ENCODE peak calls at places on chromosomes 4 and X, in ten cellular contexts. R is stomach, Y is HCT116, D is prostate gland, I is endothelial cell of umbilical vein, Z is GM12892, O is H1, P is suprapubic skin, G is SK-N-SH, N is HepG2. F is an unnamed sample.
A peak's percentile ranks its signal among the peaks of the same experiment; 100 is the strongest.

GRCh38 chr4:19961092-19961491 is 290.6 kb upstream of the SLIT2 start:
- DNase-seq in O (no peak), D (no peak), G (no peak), Y (no peak), N (no peak), R (no peak), Z (no peak), I (no peak), P (no peak), F (no peak)

GRCh38 chr4:72567821-72568620 is 1.0 kb downstream of the ADAMTS3 start:
- DNase-seq in O (peak; percentile 82), R (peak; percentile 40), P (peak; percentile 85), N (peak; percentile 3), I (peak; percentile 54), Z (peak; percentile 13), Y (no peak), G (peak; percentile 69), D (peak; percentile 69), F (peak; percentile 72)

GRCh38 chrX:10015711-10016515 is 48.8 kb downstream of the CLDN34 start:
- DNase-seq in R (no peak), I (peak; percentile 29), Y (no peak), O (no peak), Z (no peak), P (peak; percentile 77), G (peak; percentile 73), N (no peak), D (peak; percentile 8), F (no peak)

GRCh38 chr4:155675709-155676429 is 9.2 kb downstream of the GUCY1A1 start:
- DNase-seq in Y (no peak), I (no peak), P (no peak), D (peak; percentile 36), G (no peak), N (no peak), R (no peak), Z (no peak), O (no peak), F (no peak)

GRCh38 chr4:145755802-145756201 is 75.9 kb downstream of the C4orf51 start:
- DNase-seq in N (no peak), Y (no peak), O (no peak), D (no peak), G (no peak), R (no peak), P (no peak), I (no peak), Z (no peak), F (no peak)

GRCh38 chr4:22338806-22339205 is 177.1 kb downstream of the ADGRA3 start:
- DNase-seq in P (no peak), Z (no peak), Y (no peak), G (no peak), N (no peak), R (peak; percentile 40), I (no peak), D (no peak), O (no peak), F (no peak)

GRCh38 chr4:68175562-68176155 is 46.0 kb upstream of the TMPRSS11F start:
- DNase-seq in Y (peak; percentile 54), O (no peak), Z (no peak), I (peak; percentile 67), P (no peak), G (peak; percentile 49), R (no peak), D (peak; percentile 41), N (peak; percentile 44), F (peak; percentile 74)

GRCh38 chr4:140117946-140118345 is 36.0 kb downstream of the MAML3 start:
- DNase-seq in D (no peak), R (no peak), Z (no peak), G (no peak), P (no peak), O (no peak), Y (no peak), N (no peak), I (no peak), F (no peak)

GRCh38 chr4:100421356-100421978 is 96.4 kb downstream of the EMCN start:
- DNase-seq in R (no peak), Z (no peak), P (no peak), Y (peak; percentile 51), N (peak; percentile 7), I (peak; percentile 73), O (no peak), G (peak; percentile 11), D (no peak), F (no peak)

GRCh38 chr4:168541608-168541953 is 44.7 kb downstream of the PALLD start:
- DNase-seq in D (no peak), R (no peak), G (no peak), Y (peak; percentile 76), O (no peak), N (no peak), P (no peak), Z (no peak), I (no peak), F (no peak)

GRCh38 chrX:39688576-39689373 is 409.0 kb downstream of the BCOR start:
- DNase-seq in R (peak; percentile 75), P (no peak), G (peak; percentile 89), O (no peak), Y (no peak), N (peak; percentile 1), D (peak; percentile 22), I (peak; percentile 18), Z (peak; percentile 36), F (peak; percentile 81)

GRCh38 chrX:71181558-71181909 is 36.9 kb downstream of the NLGN3 start:
- DNase-seq in Z (no peak), P (no peak), Y (no peak), D (no peak), O (no peak), N (no peak), R (no peak), G (peak; percentile 41), I (no peak), F (peak; percentile 40)

GRCh38 chrX:71184803-71185495 is 38.1 kb upstream of the GJB1 start:
- DNase-seq in N (no peak), D (peak; percentile 13), P (no peak), Z (no peak), I (no peak), R (no peak), G (no peak), O (no peak), Y (no peak), F (no peak)

GRCh38 chrX:71184092-71184491 is 38.9 kb upstream of the GJB1 start:
- DNase-seq in G (no peak), Y (no peak), Z (no peak), N (peak; percentile 71), P (no peak), D (no peak), I (no peak), R (no peak), O (no peak), F (no peak)

GRCh38 chrX:71183341-71183740 is 38.7 kb downstream of the NLGN3 start:
- DNase-seq in G (no peak), O (no peak), I (no peak), P (no peak), D (no peak), R (no peak), N (peak; percentile 78), Y (no peak), Z (no peak), F (no peak)

GRCh38 chrX:71181910-71182799 is 37.5 kb downstream of the NLGN3 start:
- DNase-seq in Y (peak; percentile 93), D (peak; percentile 88), G (peak; percentile 77), P (peak; percentile 89), Z (no peak), I (peak; percentile 95), N (peak; percentile 95), R (peak; percentile 86), O (peak; percentile 74), F (peak; percentile 71)
- TF ChIP-seq POLR2AphosphoS5 in Y (peak; percentile 89), D (peak; percentile 93), G (peak; percentile 87), P (peak; percentile 65), Z (peak; percentile 68), I (no peak), N (peak; percentile 68), R (peak; percentile 94), O (peak; percentile 94), F (peak; percentile 86)

GRCh38 chrX:139932901-139933796 is at the start of gene ATP11C:
- DNase-seq in G (peak; percentile 89), I (peak; percentile 82), P (peak; percentile 87), O (peak; percentile 56), Y (peak; percentile 47), N (peak; percentile 70), D (peak; percentile 74), Z (peak; percentile 48), R (peak; percentile 81), F (peak; percentile 90)

GRCh38 chrX:139929876-139930275 is 3.0 kb downstream of the ATP11C start:
- DNase-seq in G (no peak), P (no peak), Y (no peak), O (no peak), N (peak; percentile 28), Z (no peak), I (no peak), D (no peak), R (no peak), F (no peak)

GRCh38 chrX:139932077-139932900 is 564 bp downstream of the ATP11C start:
- DNase-seq in G (peak; percentile 79), R (peak; percentile 43), P (peak; percentile 74), I (peak; percentile 22), Z (peak; percentile 34), O (no peak), N (no peak), Y (no peak), D (peak; percentile 17), F (peak; percentile 81)

GRCh38 chrX:139931646-139932076 is 1.2 kb downstream of the ATP11C start:
- DNase-seq in P (no peak), Y (no peak), Z (peak; percentile 13), N (no peak), O (no peak), G (peak; percentile 41), I (no peak), D (no peak), R (no peak), F (peak; percentile 14)

GRCh38 chrX:139930923-139931645 is 1.8 kb downstream of the ATP11C start:
- DNase-seq in N (peak; percentile 20), G (peak; percentile 42), D (peak; percentile 4), P (no peak), Z (peak; percentile 8), R (no peak), I (peak; percentile 42), Y (no peak), O (no peak), F (peak; percentile 16)
- TF ChIP-seq POLR2AphosphoS5 in N (no peak), G (no peak), D (no peak), P (no peak), Z (no peak), R (no peak), I (no peak), Y (no peak), O (no peak), F (no peak)

GRCh38 chr4:15778191-15778741 is at the start of gene CD38:
- DNase-seq in I (no peak), Y (no peak), R (no peak), P (no peak), Z (peak; percentile 51), D (peak; percentile 26), N (no peak), O (no peak), G (peak; percentile 78), F (no peak)
- TF ChIP-seq POLR2AphosphoS5 in I (no peak), Y (no peak), R (no peak), P (no peak), Z (no peak), D (no peak), N (no peak), O (no peak), G (no peak), F (no peak)

DNA sequence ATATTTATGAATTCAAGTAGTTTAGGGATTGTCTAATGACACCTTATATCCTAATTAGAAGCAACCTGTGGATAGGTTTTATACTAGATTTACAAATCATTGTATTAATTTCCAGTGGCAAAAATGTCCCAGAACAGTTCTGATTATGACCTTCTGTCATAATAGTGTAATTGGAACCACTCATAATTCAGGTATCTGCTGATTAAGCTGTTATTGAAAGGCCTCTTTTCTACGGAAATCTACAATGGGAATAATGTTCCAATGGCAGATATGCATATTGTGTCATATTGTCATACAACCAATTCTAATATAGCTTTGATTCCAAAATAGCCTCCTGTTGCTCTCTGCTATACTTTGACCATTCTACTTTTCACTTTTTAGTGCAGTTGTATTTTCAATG is 19.0 kb downstream of the MMRN1 start:
- DNase-seq in P (no peak), Y (no peak), R (no peak), O (no peak), N (no peak), G (no peak), D (no peak), Z (no peak), I (no peak), F (no peak)
- TF ChIP-seq POLR2AphosphoS5 in P (no peak), Y (no peak), R (no peak), O (no peak), N (no peak), G (no peak), D (no peak), Z (no peak), I (no peak), F (no peak)